ENCODE peak calls at places on chromosomes 3 and 15, in ten cellular contexts. M, D, U, F, H, Z, B, Y, I and E are unnamed samples.
A peak's percentile ranks its signal among the peaks of the same experiment; 100 is the strongest.

GRCh38 chr15:41501191-41501917 is 7.7 kb downstream of the ITPKA start:
- DNase-seq in B (peak; percentile 58), D (no peak), H (no peak), M (peak; percentile 64), F (no peak), U (peak; percentile 83), Y (no peak), I (no peak), Z (no peak), E (no peak)

GRCh38 chr15:61195116-61196002 is 33.7 kb downstream of the RORA start:
- DNase-seq in D (no peak), U (no peak), F (no peak), Z (no peak), H (no peak), B (peak; percentile 45), I (peak; percentile 17), M (peak; percentile 46), Y (peak; percentile 68), E (no peak)

GRCh38 chr15:76327191-76328105 is 9.1 kb upstream of the ISL2 start:
- DNase-seq in B (no peak), M (peak; percentile 21), D (no peak), Z (no peak), F (no peak), Y (no peak), U (no peak), I (no peak), H (no peak), E (no peak)

GRCh38 chr3:16480861-16481569 is 32.5 kb downstream of the RFTN1 start:
- DNase-seq in B (peak; percentile 38), Y (peak; percentile 68), I (no peak), U (no peak), D (no peak), Z (no peak), F (no peak), H (no peak), M (peak; percentile 37), E (no peak)

GRCh38 chr3:125381743-125382142 is 6.6 kb upstream of the ZNF148 start:
- DNase-seq in D (no peak), I (no peak), Y (peak; percentile 37), B (peak; percentile 59), Z (no peak), U (no peak), M (peak; percentile 56), F (no peak), H (no peak), E (no peak)

GRCh38 chr3:174639970-174640369 is 219.2 kb upstream of the NAALADL2 start:
- DNase-seq in Z (no peak), F (no peak), I (no peak), D (no peak), B (no peak), M (no peak), H (no peak), U (no peak), Y (no peak), E (no peak)

GRCh38 chr3:164419220-164419619 is 659.1 kb downstream of the SI start:
- DNase-seq in Y (no peak), B (no peak), M (no peak), D (no peak), I (peak; percentile 49), U (no peak), H (no peak), Z (no peak), F (no peak), E (no peak)

GRCh38 chr3:88988906-88989305 is 118.5 kb upstream of the EPHA3 start:
- DNase-seq in B (no peak), Y (no peak), H (no peak), U (no peak), I (no peak), Z (no peak), M (no peak), D (no peak), F (no peak), E (no peak)

GRCh38 chr3:21893250-21893649 is 142.2 kb upstream of the ZNF385D start:
- DNase-seq in F (no peak), Z (no peak), M (no peak), B (no peak), H (no peak), Y (peak; percentile 41), U (no peak), I (no peak), D (no peak), E (no peak)

GRCh38 chr15:101810905-101811304 is 1.1 kb upstream of the OR4F15 start:
- DNase-seq in F (no peak), U (no peak), D (no peak), I (no peak), Y (no peak), M (peak; percentile 40), B (no peak), Z (no peak), H (no peak), E (no peak)

GRCh38 chr15:91790826-91791225 is 62.7 kb upstream of the SLCO3A1 start:
- DNase-seq in M (peak; percentile 84), Y (no peak), Z (no peak), B (no peak), D (no peak), U (no peak), H (no peak), F (no peak), I (no peak), E (no peak)

GRCh38 chr15:63134245-63134644 is 12.6 kb downstream of the LACTB start:
- DNase-seq in U (no peak), Y (no peak), I (no peak), D (no peak), M (no peak), Z (no peak), B (no peak), H (no peak), F (no peak), E (no peak)

GRCh38 chr3:152026033-152026556 is 152.7 kb downstream of the SUCNR1 start:
- DNase-seq in B (peak; percentile 45), I (no peak), Y (peak; percentile 87), Z (no peak), M (peak; percentile 44), D (no peak), H (no peak), U (no peak), F (no peak), E (no peak)

GRCh38 chr15:72888211-72888610 is 104.7 kb upstream of the ADPGK start:
- DNase-seq in Y (no peak), I (no peak), U (no peak), M (no peak), F (no peak), D (no peak), H (no peak), Z (no peak), B (no peak), E (no peak)

GRCh38 chr3:12302564-12302963 is 13.7 kb downstream of the PPARG start:
- DNase-seq in B (no peak), Y (no peak), Z (no peak), D (no peak), F (no peak), H (no peak), U (no peak), M (no peak), I (no peak), E (no peak)

GRCh38 chr3:194386610-194387009 is 12.5 kb downstream of the GP5 start:
- DNase-seq in H (no peak), B (no peak), Z (no peak), Y (no peak), U (no peak), D (no peak), F (no peak), M (no peak), I (peak; percentile 78), E (no peak)

GRCh38 chr3:46715507-46716175 is 2.0 kb downstream of the PRSS50 start:
- DNase-seq in F (no peak), Z (peak; percentile 14), D (no peak), I (no peak), Y (no peak), B (no peak), U (no peak), M (no peak), H (no peak), E (peak; percentile 7)

GRCh38 chr3:48655586-48655985 is 7.1 kb downstream of the CELSR3 start:
- DNase-seq in F (no peak), I (no peak), M (no peak), H (peak; percentile 32), U (peak; percentile 90), Y (no peak), Z (no peak), D (no peak), B (no peak), E (no peak)

GRCh38 chr15:91813924-91814323 is 39.6 kb upstream of the SLCO3A1 start:
- DNase-seq in U (no peak), F (no peak), H (no peak), Y (no peak), B (no peak), D (no peak), Z (no peak), M (no peak), I (no peak), E (no peak)

GRCh38 chr3:145013931-145014330 is 1042.3 kb downstream of the DIPK2A start:
- DNase-seq in Y (no peak), H (no peak), U (no peak), Z (no peak), F (no peak), M (no peak), B (no peak), D (no peak), I (no peak), E (no peak)

GRCh38 chr3:39149059-39149455 is 4.3 kb downstream of the CSRNP1 start:
- DNase-seq in D (no peak), U (no peak), H (no peak), I (no peak), B (no peak), Y (no peak), F (no peak), Z (no peak), M (no peak), E (no peak)

GRCh38 chr15:43292375-43293078 is 25.8 kb upstream of the TGM5 start:
- DNase-seq in H (no peak), Y (no peak), M (no peak), I (no peak), U (no peak), Z (no peak), B (peak; percentile 49), D (no peak), F (no peak), E (no peak)

GRCh38 chr15:93428135-93428534 is 339.1 kb upstream of the RGMA start:
- DNase-seq in U (no peak), F (no peak), D (no peak), B (no peak), I (no peak), M (no peak), Z (no peak), H (no peak), Y (no peak), E (no peak)